ENCODE peak calls at places on chromosome 7, in ten cellular contexts. S is WERI-Rb-1, J is fibroblast of mammary gland, M is stomach, W is lower lobe of right lung, A is endothelial cell, D is upper lobe of right lung, X is heart right ventricle, R is OCI-LY7, T is astrocyte of the spinal cord. C is an unnamed sample.

GRCh38 chr7:95628831-95629439 is 32.6 kb upstream of the PDK4 start:
- DNase-seq in W (no peak), M (no peak), D (no peak), X (no peak), A (no peak), S (no peak), R (no peak), J (peak; percentile 98), T (peak; percentile 30), C (no peak)

GRCh38 chr7:155756322-155756721 is 55.9 kb downstream of the SHH start:
- DNase-seq in T (no peak), A (no peak), R (no peak), W (no peak), S (no peak), J (no peak), M (no peak), D (no peak), X (no peak), C (no peak)

GRCh38 chr7:155115288-155115687 is 45.2 kb downstream of the HTR5A start:
- DNase-seq in S (no peak), X (no peak), M (no peak), W (no peak), J (no peak), R (no peak), D (no peak), A (no peak), T (no peak), C (no peak)

GRCh38 chr7:159142730-159143129 is 1.9 kb downstream of the VIPR2 start:
- DNase-seq in X (no peak), T (no peak), A (no peak), M (no peak), R (no peak), S (no peak), D (no peak), J (no peak), W (no peak), C (no peak)

GRCh38 chr7:101550641-101551531 is 78.2 kb downstream of the MYL10 start:
- DNase-seq in W (peak; percentile 41), J (peak; percentile 2), S (peak; percentile 9), X (no peak), R (no peak), T (no peak), A (no peak), M (no peak), D (peak; percentile 70), C (peak; percentile 30)

GRCh38 chr7:99005776-99006175 is 127.4 kb downstream of the TRRAP start:
- DNase-seq in X (no peak), A (no peak), J (no peak), M (no peak), W (no peak), T (no peak), R (peak; percentile 17), D (peak; percentile 62), S (no peak), C (peak; percentile 72)

GRCh38 chr7:90178592-90179279 is 24.5 kb downstream of the STEAP1 start:
- DNase-seq in T (peak; percentile 78), A (no peak), M (no peak), D (no peak), S (no peak), J (peak; percentile 89), R (no peak), W (no peak), X (no peak), C (peak; percentile 31)

GRCh38 chr7:134893920-134894319 is 92.4 kb upstream of the AGBL3 start:
- DNase-seq in T (no peak), A (no peak), W (no peak), D (no peak), J (no peak), R (no peak), S (no peak), X (no peak), M (no peak), C (no peak)

GRCh38 chr7:129210256-129210988 is 14.4 kb upstream of the AHCYL2 start:
- DNase-seq in D (peak; percentile 88), M (peak; percentile 84), R (peak; percentile 74), T (peak; percentile 45), S (peak; percentile 73), J (peak; percentile 54), A (peak; percentile 88), X (peak; percentile 87), W (peak; percentile 82), C (peak; percentile 91)

GRCh38 chr7:124071843-124072242 is 39.0 kb upstream of the TMEM229A start:
- DNase-seq in T (no peak), R (no peak), M (no peak), A (no peak), S (no peak), D (no peak), W (no peak), J (no peak), X (no peak), C (no peak)

GRCh38 chr7:12401538-12402364 is 1.9 kb downstream of the VWDE start:
- DNase-seq in W (no peak), A (no peak), J (no peak), D (no peak), R (no peak), M (no peak), T (no peak), X (no peak), S (no peak), C (no peak)

GRCh38 chr7:12398186-12398585 is 5.5 kb downstream of the VWDE start:
- DNase-seq in X (no peak), W (no peak), M (no peak), J (no peak), A (no peak), R (no peak), D (no peak), S (no peak), T (no peak), C (no peak)

GRCh38 chr7:12402365-12402725 is 1.3 kb downstream of the VWDE start:
- DNase-seq in A (no peak), M (no peak), T (no peak), J (no peak), D (no peak), X (no peak), W (no peak), S (no peak), R (no peak), C (no peak)

GRCh38 chr7:12409097-12409711 is 5.5 kb upstream of the VWDE start:
- DNase-seq in J (no peak), S (no peak), A (no peak), X (no peak), T (no peak), M (no peak), R (no peak), D (no peak), W (no peak), C (no peak)

GRCh38 chr7:12403287-12404181 is at the start of gene VWDE:
- DNase-seq in A (peak; percentile 37), D (peak; percentile 80), J (peak; percentile 10), W (peak; percentile 68), X (peak; percentile 9), M (peak; percentile 44), T (peak; percentile 23), S (no peak), R (no peak), C (peak; percentile 56)
- TF ChIP-seq CTCF in A (no peak), D (no peak), J (no peak), W (no peak), X (no peak), M (no peak), T (peak; percentile 1), S (no peak), R (no peak), C (no peak)

DNA sequence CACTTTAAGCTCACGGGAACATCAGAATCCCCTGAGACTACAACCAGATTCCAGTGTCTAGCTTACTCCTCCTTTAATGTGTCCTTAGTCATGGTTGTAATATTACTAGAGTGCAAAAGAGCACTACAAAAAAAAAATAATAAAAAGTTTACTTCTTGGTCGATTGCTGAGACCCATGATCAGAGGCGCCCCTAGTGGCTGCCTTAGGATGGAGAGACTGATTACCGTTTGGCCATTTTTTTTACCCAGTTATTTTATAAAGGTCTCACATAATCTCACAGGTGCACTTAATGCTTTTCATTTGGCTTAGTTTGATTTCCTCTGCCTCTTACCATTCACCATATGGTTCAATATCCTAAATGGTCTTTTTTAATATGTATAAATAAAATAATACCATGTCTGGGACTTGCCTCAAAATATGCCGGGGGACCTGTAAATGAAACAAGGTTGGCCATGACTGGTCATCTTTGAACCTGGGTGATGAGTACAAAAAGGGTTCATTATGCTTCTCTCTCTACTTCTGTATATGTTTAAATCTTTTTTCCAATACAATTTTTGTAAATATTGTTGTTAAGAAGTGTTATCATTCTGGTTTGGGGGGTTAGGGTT is 331.5 kb upstream of the NFE2L3 start:
- DNase-seq in J (peak; percentile 14), S (peak; percentile 16), T (no peak), R (peak; percentile 64), A (peak; percentile 26), X (no peak), W (no peak), M (no peak), D (no peak), C (no peak)
- TF ChIP-seq CTCF in J (peak; percentile 53), S (peak; percentile 31), T (peak; percentile 52), R (peak; percentile 98), A (peak; percentile 78), X (peak; percentile 35), W (peak; percentile 22), M (no peak), D (peak; percentile 29), C (no peak)

GRCh38 chr7:112790651-112790973 is 419 bp upstream of the TMEM168 start:
- DNase-seq in J (no peak), T (no peak), A (no peak), R (peak; percentile 62), X (no peak), S (no peak), D (no peak), M (no peak), W (no peak), C (peak; percentile 71)

GRCh38 chr7:112791465-112792168 is 1.4 kb upstream of the TMEM168 start:
- DNase-seq in D (no peak), X (no peak), M (no peak), J (no peak), A (no peak), T (no peak), R (no peak), S (no peak), W (no peak), C (no peak)

GRCh38 chr7:112788778-112789343 is 1.3 kb downstream of the TMEM168 start:
- DNase-seq in A (no peak), J (no peak), S (no peak), D (no peak), R (no peak), X (no peak), W (no peak), M (no peak), T (no peak), C (no peak)

GRCh38 chr7:112789453-112789823 is 755 bp downstream of the TMEM168 start:
- DNase-seq in M (no peak), J (no peak), R (no peak), D (no peak), A (no peak), W (no peak), X (no peak), S (no peak), T (no peak), C (peak; percentile 12)

GRCh38 chr7:112789824-112790650 is at the start of gene TMEM168:
- DNase-seq in X (peak; percentile 85), S (peak; percentile 86), D (peak; percentile 94), T (peak; percentile 86), A (peak; percentile 79), R (peak; percentile 52), W (peak; percentile 90), M (peak; percentile 86), J (peak; percentile 85), C (peak; percentile 84)
- TF ChIP-seq CTCF in X (no peak), S (no peak), D (no peak), T (no peak), A (no peak), R (no peak), W (no peak), M (no peak), J (no peak), C (no peak)

GRCh38 chr7:115851291-115851690 is 179.3 kb downstream of the TFEC start:
- DNase-seq in X (no peak), W (no peak), S (peak; percentile 13), M (no peak), D (no peak), A (no peak), R (peak; percentile 27), T (peak; percentile 74), J (peak; percentile 72), C (no peak)
- TF ChIP-seq CTCF in X (peak; percentile 39), W (peak; percentile 41), S (no peak), M (no peak), D (peak; percentile 41), A (peak; percentile 44), R (peak; percentile 66), T (no peak), J (peak; percentile 40), C (peak; percentile 20)